ENCODE peak calls at places on chromosomes 1 and 21, in seven cellular contexts. K, E, X, I, O, F and P are unnamed samples.

GRCh38 chr1:219350172-219350571 is 176.5 kb downstream of the LYPLAL1 start:
- DNase-seq in K (no peak), E (no peak), X (no peak), I (no peak), O (no peak), F (no peak), P (no peak)

GRCh38 chr1:219812491-219813221 is 115.7 kb downstream of the SLC30A10 start:
- DNase-seq in K (peak), E (peak), X (peak), I (peak), O (peak), F (peak), P (peak)

GRCh38 chr1:91545506-91546300 is 45.1 kb downstream of the CDC7 start:
- DNase-seq in K (no peak), E (no peak), X (no peak), I (no peak), O (no peak), F (no peak), P (no peak)

GRCh38 chr1:204563324-204563723 is 47.1 kb downstream of the MDM4 start:
- DNase-seq in K (no peak), E (no peak), X (no peak), I (no peak), O (no peak), F (no peak), P (no peak)

GRCh38 chr1:154407021-154407865 is 2.1 kb downstream of the IL6R start:
- DNase-seq in K (no peak), E (no peak), X (no peak), I (no peak), O (no peak), F (no peak), P (no peak)

GRCh38 chr1:81498370-81499184 is 302.2 kb upstream of the ADGRL2 start:
- DNase-seq in K (no peak), E (no peak), X (no peak), I (no peak), O (no peak), F (no peak), P (no peak)

GRCh38 chr1:117559985-117560384 is 45.9 kb upstream of the TENT5C start:
- DNase-seq in K (no peak), E (no peak), X (no peak), I (no peak), O (no peak), F (no peak), P (no peak)

GRCh38 chr1:29789221-29789909 is 553.0 kb downstream of the PTPRU start:
- DNase-seq in K (no peak), E (peak), X (no peak), I (no peak), O (no peak), F (peak), P (peak)

GRCh38 chr1:23118957-23119792 is 49.5 kb downstream of the LUZP1 start:
- DNase-seq in K (no peak), E (no peak), X (no peak), I (no peak), O (no peak), F (no peak), P (no peak)

GRCh38 chr1:101463195-101463594 is 226.4 kb downstream of the S1PR1 start:
- DNase-seq in K (no peak), E (no peak), X (no peak), I (no peak), O (no peak), F (no peak), P (no peak)

GRCh38 chr1:4172659-4173599 is 272.9 kb upstream of the C1orf174 start:
- DNase-seq in K (no peak), E (no peak), X (no peak), I (no peak), O (no peak), F (peak), P (no peak)

GRCh38 chr21:46667191-46667734 is 31.8 kb downstream of the PRMT2 start:
- DNase-seq in K (no peak), E (no peak), X (peak), I (no peak), O (no peak), F (peak), P (peak)

GRCh38 chr1:102178483-102178882 is 181.8 kb upstream of the OLFM3 start:
- DNase-seq in K (no peak), E (no peak), X (no peak), I (no peak), O (no peak), F (no peak), P (no peak)

GRCh38 chr1:3402258-3403010 is 52.0 kb upstream of the ARHGEF16 start:
- DNase-seq in K (peak), E (no peak), X (no peak), I (no peak), O (no peak), F (peak), P (no peak)

GRCh38 chr1:26159113-26160039 is 497 bp downstream of the FAM110D start:
- DNase-seq in K (no peak), E (no peak), X (no peak), I (no peak), O (no peak), F (no peak), P (no peak)

GRCh38 chr1:242318140-242318539 is 206.4 kb downstream of the PLD5 start:
- DNase-seq in K (no peak), E (no peak), X (no peak), I (no peak), O (no peak), F (no peak), P (no peak)

GRCh38 chr1:22971161-22972062 is 1.3 kb downstream of the LACTBL1 start:
- DNase-seq in K (no peak), E (no peak), X (no peak), I (no peak), O (no peak), F (peak), P (peak)

GRCh38 chr21:18499761-18500376 is 96.3 kb upstream of the TMPRSS15 start:
- DNase-seq in K (peak), E (no peak), X (peak), I (peak), O (peak), F (peak), P (no peak)

GRCh38 chr1:17236779-17237601 is 11.9 kb upstream of the PADI3 start:
- DNase-seq in K (peak), E (no peak), X (peak), I (peak), O (peak), F (peak), P (peak)

GRCh38 chr1:179141592-179142244 is 59.8 kb downstream of the TOR3A start:
- DNase-seq in K (peak), E (peak), X (no peak), I (no peak), O (no peak), F (peak), P (peak)

GRCh38 chr1:41171266-41171874 is 70.7 kb downstream of the SCMH1 start:
- DNase-seq in K (no peak), E (no peak), X (no peak), I (no peak), O (no peak), F (no peak), P (no peak)

GRCh38 chr1:95742591-95743089 is 508.6 kb downstream of the RWDD3 start:
- DNase-seq in K (peak), E (peak), X (peak), I (no peak), O (no peak), F (peak), P (peak)

GRCh38 chr1:116574581-116575291 is 3.9 kb upstream of the CD58 start:
- DNase-seq in K (peak), E (no peak), X (peak), I (peak), O (peak), F (peak), P (peak)

GRCh38 chr1:33222381-33222780 is 33.9 kb upstream of the ZNF362 start:
- DNase-seq in K (peak), E (no peak), X (no peak), I (no peak), O (no peak), F (no peak), P (no peak)

GRCh38 chr1:180152588-180152987 is 2.1 kb upstream of the QSOX1 start:
- DNase-seq in K (no peak), E (no peak), X (no peak), I (no peak), O (no peak), F (no peak), P (no peak)

GRCh38 chr1:153749408-153750005 is 21.7 kb downstream of the INTS3 start:
- DNase-seq in K (peak), E (no peak), X (peak), I (peak), O (peak), F (peak), P (peak)

GRCh38 chr1:69976896-69977295 is 228.5 kb downstream of the LRRC40 start:
- DNase-seq in K (peak), E (no peak), X (no peak), I (no peak), O (no peak), F (no peak), P (no peak)

GRCh38 chr1:31955917-31956736 is 18.0 kb upstream of the PTP4A2 start:
- DNase-seq in K (peak), E (peak), X (no peak), I (no peak), O (peak), F (peak), P (peak)

GRCh38 chr1:118326960-118327629 is 142.1 kb upstream of the SPAG17 start:
- DNase-seq in K (no peak), E (no peak), X (no peak), I (no peak), O (no peak), F (no peak), P (no peak)